ENCODE peak calls at places on chromosomes 2 and 18, in four cellular contexts. One of them, this sample, is unnamed.
A peak's percentile ranks its signal among the peaks of the same experiment; 100 is the strongest.

GRCh38 chr18:21991081-21991534 is 178.3 kb upstream of the GATA6 start:
- DNase-seq in coronary artery: no peak
- DNase-seq in RKO: no peak
- DNase-seq in bronchial epithelial cell: no peak
- DNase-seq in this sample: no peak

GRCh38 chr2:172693037-172693436 is 42.6 kb upstream of the RAPGEF4 start:
- DNase-seq in bronchial epithelial cell: peak; percentile 99
- DNase-seq in RKO: peak; percentile 93
- DNase-seq in coronary artery: no peak
- DNase-seq in this sample: peak; percentile 97

GRCh38 chr2:29562896-29563295 is 358.5 kb downstream of the ALK start:
- DNase-seq in coronary artery: no peak
- DNase-seq in RKO: no peak
- DNase-seq in bronchial epithelial cell: no peak
- DNase-seq in this sample: no peak

GRCh38 chr2:118539290-118539689 is 308.2 kb downstream of the EN1 start:
- DNase-seq in coronary artery: no peak
- DNase-seq in bronchial epithelial cell: peak; percentile 8
- DNase-seq in RKO: peak; percentile 21
- DNase-seq in this sample: no peak

GRCh38 chr2:6650311-6650710 is 215.4 kb downstream of the CMPK2 start:
- DNase-seq in RKO: no peak
- DNase-seq in coronary artery: no peak
- DNase-seq in bronchial epithelial cell: no peak
- DNase-seq in this sample: no peak

GRCh38 chr2:232363784-232364615 is 14.6 kb upstream of the ALPP start:
- DNase-seq in bronchial epithelial cell: no peak
- DNase-seq in RKO: no peak
- DNase-seq in coronary artery: no peak
- DNase-seq in this sample: no peak

GRCh38 chr2:152548111-152548875 is 169.0 kb downstream of the PRPF40A start:
- DNase-seq in coronary artery: no peak
- DNase-seq in RKO: no peak
- DNase-seq in bronchial epithelial cell: no peak
- DNase-seq in this sample: no peak

GRCh38 chr18:36470896-36471295 is 173.4 kb downstream of the FHOD3 start:
- DNase-seq in bronchial epithelial cell: no peak
- DNase-seq in RKO: no peak
- DNase-seq in coronary artery: no peak
- DNase-seq in this sample: no peak

GRCh38 chr2:170155022-170155722 is 22.8 kb upstream of the MYO3B start:
- DNase-seq in RKO: peak; percentile 27
- DNase-seq in bronchial epithelial cell: peak; percentile 66
- DNase-seq in coronary artery: no peak
- DNase-seq in this sample: no peak

GRCh38 chr2:106104332-106105062 is 89.6 kb downstream of the UXS1 start:
- DNase-seq in coronary artery: no peak
- DNase-seq in bronchial epithelial cell: peak; percentile 61
- DNase-seq in RKO: peak; percentile 68
- DNase-seq in this sample: no peak

GRCh38 chr2:239222346-239223028 is 178.3 kb downstream of the HDAC4 start:
- DNase-seq in RKO: no peak
- DNase-seq in coronary artery: peak; percentile 73
- DNase-seq in bronchial epithelial cell: peak; percentile 13
- DNase-seq in this sample: no peak

GRCh38 chr2:157182834-157183396 is 74.6 kb upstream of the GALNT5 start:
- DNase-seq in coronary artery: no peak
- DNase-seq in RKO: peak; percentile 0
- DNase-seq in bronchial epithelial cell: peak; percentile 98
- DNase-seq in this sample: peak; percentile 18